ENCODE peak calls at places on chromosomes 2 and 18, in eight cellular contexts. L is NCI-H774, N is breast epithelium, D is NCI-H2171 treated with DMSO at 0.1 percent for 48 hours, I is nephron progenitor cell, J is T-helper 1 cell, A is substantia nigra, S is H9. Y is an unnamed sample.

GRCh38 chr2:150214626-150215025 is 272.8 kb downstream of the RND3 start:
- DNase-seq in L (no peak), N (no peak), D (no peak), I (no peak), J (no peak), A (no peak), S (no peak), Y (no peak)

GRCh38 chr18:59035591-59035990 is 104.1 kb upstream of the SEC11C start:
- DNase-seq in L (no peak), N (no peak), D (peak; percentile 15), I (no peak), J (no peak), A (no peak), S (no peak), Y (no peak)

GRCh38 chr18:45621068-45621511 is 5.8 kb downstream of the SLC14A2 start:
- DNase-seq in L (peak; percentile 42), N (peak; percentile 19), D (peak; percentile 68), I (peak; percentile 50), J (no peak), A (no peak), S (peak; percentile 52), Y (peak; percentile 40)

GRCh38 chr2:101976887-101977286 is 14.9 kb upstream of the IL1R2 start:
- DNase-seq in L (no peak), N (no peak), D (no peak), I (no peak), J (no peak), A (no peak), S (no peak), Y (no peak)

GRCh38 chr2:98935777-98936132 is 270 bp downstream of the CRACDL start:
- DNase-seq in L (no peak), N (no peak), D (no peak), I (no peak), J (no peak), A (no peak), S (no peak), Y (no peak)

GRCh38 chr18:23838801-23839366 is 149.6 kb downstream of the LAMA3 start:
- DNase-seq in L (no peak), N (no peak), D (no peak), I (no peak), J (no peak), A (no peak), S (no peak), Y (no peak)

GRCh38 chr2:5693288-5694015 is 1.3 kb downstream of the SOX11 start:
- DNase-seq in L (no peak), N (no peak), D (peak; percentile 68), I (peak; percentile 53), J (no peak), A (no peak), S (peak; percentile 49), Y (no peak)

GRCh38 chr2:26144953-26145680 is 27.8 kb upstream of the GAREM2 start:
- DNase-seq in L (peak; percentile 26), N (no peak), D (peak; percentile 71), I (peak; percentile 66), J (peak; percentile 29), A (peak; percentile 1), S (peak; percentile 63), Y (peak; percentile 44)

GRCh38 chr18:31057031-31057430 is 14.5 kb upstream of the DSC3 start:
- DNase-seq in L (no peak), N (no peak), D (no peak), I (no peak), J (no peak), A (no peak), S (no peak), Y (no peak)

GRCh38 chr18:24397131-24397693 is 412 bp downstream of the OSBPL1A start:
- DNase-seq in L (peak; percentile 58), N (peak; percentile 70), D (peak; percentile 91), I (peak; percentile 75), J (peak; percentile 13), A (peak; percentile 62), S (no peak), Y (no peak)

GRCh38 chr18:74459877-74460276 is 2.8 kb upstream of the DIPK1C start:
- DNase-seq in L (no peak), N (no peak), D (no peak), I (no peak), J (no peak), A (no peak), S (peak; percentile 81), Y (no peak)

GRCh38 chr2:114489143-114489542 is 46.7 kb downstream of the DPP10 start:
- DNase-seq in L (no peak), N (no peak), D (no peak), I (no peak), J (no peak), A (no peak), S (no peak), Y (no peak)

GRCh38 chr18:63237911-63238710 is 81.5 kb downstream of the BCL2 start:
- DNase-seq in L (no peak), N (peak; percentile 83), D (no peak), I (peak; percentile 54), J (no peak), A (no peak), S (peak; percentile 61), Y (no peak)

GRCh38 chr18:54835944-54836343 is 7.7 kb downstream of the RAB27B start:
- DNase-seq in L (no peak), N (no peak), D (no peak), I (no peak), J (no peak), A (no peak), S (no peak), Y (no peak)

GRCh38 chr18:68263481-68263880 is 451.4 kb downstream of the TMX3 start:
- DNase-seq in L (no peak), N (no peak), D (no peak), I (no peak), J (no peak), A (no peak), S (no peak), Y (no peak)

GRCh38 chr18:47077111-47077510 is 41.7 kb upstream of the ELOA2 start:
- DNase-seq in L (no peak), N (no peak), D (no peak), I (no peak), J (no peak), A (no peak), S (no peak), Y (no peak)

Y was measured in GM18507.